ENCODE peak calls at places on chromosomes 4 and X, in four cellular contexts. One of them, this sample, is unnamed.

GRCh38 chr4:116066711-116067245 is 953.4 kb upstream of the NDST4 start:
- DNase-seq in DMS153: no peak
- DNase-seq in NCI-H510A: no peak
- DNase-seq in Kasumi-1: no peak
- DNase-seq in this sample: no peak

GRCh38 chr4:63528592-63528991 is 880.7 kb downstream of the TECRL start:
- DNase-seq in DMS153: no peak
- DNase-seq in NCI-H510A: no peak
- DNase-seq in Kasumi-1: peak
- DNase-seq in this sample: no peak

GRCh38 chr4:94635172-94635571 is 122.6 kb upstream of the BMPR1B start:
- DNase-seq in DMS153: no peak
- DNase-seq in NCI-H510A: no peak
- DNase-seq in Kasumi-1: no peak
- DNase-seq in this sample: no peak

GRCh38 chr4:74109894-74110605 is 11.1 kb upstream of the CXCL2 start:
- DNase-seq in DMS153: no peak
- DNase-seq in NCI-H510A: no peak
- DNase-seq in Kasumi-1: no peak
- DNase-seq in this sample: no peak

GRCh38 chr4:55547461-55547770 is 707 bp upstream of the CLOCK start:
- DNase-seq in DMS153: no peak
- DNase-seq in NCI-H510A: peak
- DNase-seq in Kasumi-1: no peak
- DNase-seq in this sample: no peak

GRCh38 chr4:123443401-123444297 is 47.1 kb downstream of the SPRY1 start:
- DNase-seq in DMS153: no peak
- DNase-seq in NCI-H510A: no peak
- DNase-seq in Kasumi-1: peak
- DNase-seq in this sample: peak

GRCh38 chr4:53717064-53717549 is 125.8 kb upstream of the LNX1 start:
- DNase-seq in DMS153: no peak
- DNase-seq in NCI-H510A: no peak
- DNase-seq in Kasumi-1: peak
- DNase-seq in this sample: no peak

GRCh38 chr4:38131371-38132139 is 171.4 kb downstream of the PTTG2 start:
- DNase-seq in DMS153: peak
- DNase-seq in NCI-H510A: no peak
- DNase-seq in Kasumi-1: no peak
- DNase-seq in this sample: no peak

GRCh38 chr4:76623217-76624060 is 188.4 kb downstream of the SHROOM3 start:
- DNase-seq in DMS153: no peak
- DNase-seq in NCI-H510A: no peak
- DNase-seq in Kasumi-1: no peak
- DNase-seq in this sample: no peak

GRCh38 chr4:28357985-28358384 is 1497.3 kb downstream of the STIM2 start:
- DNase-seq in DMS153: no peak
- DNase-seq in NCI-H510A: no peak
- DNase-seq in Kasumi-1: peak
- DNase-seq in this sample: peak

GRCh38 chr4:38364383-38364963 is 299.5 kb upstream of the KLF3 start:
- DNase-seq in DMS153: no peak
- DNase-seq in NCI-H510A: no peak
- DNase-seq in Kasumi-1: no peak
- DNase-seq in this sample: no peak

GRCh38 chrX:19824603-19825002 is 62.8 kb downstream of the SH3KBP1 start:
- DNase-seq in DMS153: no peak
- DNase-seq in NCI-H510A: no peak
- DNase-seq in Kasumi-1: no peak
- DNase-seq in this sample: no peak

GRCh38 chrX:119636419-119636818 is 30.2 kb upstream of the NKRF start:
- DNase-seq in DMS153: no peak
- DNase-seq in NCI-H510A: no peak
- DNase-seq in Kasumi-1: no peak
- DNase-seq in this sample: no peak

This sample was measured in pons.